ENCODE peak calls at places on chromosomes 13 and 19, in four cellular contexts. One of them, this sample, is unnamed.
A peak's percentile ranks its signal among the peaks of the same experiment; 100 is the strongest.

GRCh38 chr19:40239415-40240226 is 13.1 kb upstream of the CCNP start:
- DNase-seq in fibroblast of lung: no peak
- DNase-seq in astrocyte of the cerebellum: no peak
- DNase-seq in amniotic stem cell: no peak
- DNase-seq in this sample: no peak

GRCh38 chr19:16611121-16611520 is 16.9 kb downstream of the MED26 start:
- DNase-seq in fibroblast of lung: no peak
- DNase-seq in astrocyte of the cerebellum: no peak
- DNase-seq in amniotic stem cell: no peak
- DNase-seq in this sample: no peak

GRCh38 chr19:2982983-2983350 is 5.6 kb downstream of the TLE6 start:
- DNase-seq in fibroblast of lung: peak; percentile 93
- DNase-seq in astrocyte of the cerebellum: peak; percentile 82
- DNase-seq in amniotic stem cell: peak; percentile 29
- DNase-seq in this sample: peak; percentile 54

GRCh38 chr13:101868585-101869469 is 416.4 kb downstream of the ITGBL1 start:
- DNase-seq in fibroblast of lung: no peak
- DNase-seq in astrocyte of the cerebellum: no peak
- DNase-seq in amniotic stem cell: no peak
- DNase-seq in this sample: no peak

GRCh38 chr19:2962018-2962670 is 15.2 kb upstream of the TLE6 start:
- DNase-seq in fibroblast of lung: peak; percentile 89
- DNase-seq in astrocyte of the cerebellum: peak; percentile 81
- DNase-seq in amniotic stem cell: peak; percentile 62
- DNase-seq in this sample: peak; percentile 79

GRCh38 chr13:93339550-93339949 is 112.9 kb downstream of the GPC6 start:
- DNase-seq in fibroblast of lung: no peak
- DNase-seq in astrocyte of the cerebellum: no peak
- DNase-seq in amniotic stem cell: no peak
- DNase-seq in this sample: no peak

GRCh38 chr19:14023404-14024235 is 4.3 kb upstream of the RLN3 start:
- DNase-seq in fibroblast of lung: no peak
- DNase-seq in astrocyte of the cerebellum: no peak
- DNase-seq in amniotic stem cell: no peak
- DNase-seq in this sample: peak; percentile 73

GRCh38 chr13:33744589-33745369 is 73.2 kb upstream of the RFC3 start:
- DNase-seq in fibroblast of lung: no peak
- DNase-seq in astrocyte of the cerebellum: no peak
- DNase-seq in amniotic stem cell: no peak
- DNase-seq in this sample: no peak

This sample was measured in mesenchymal stem cell.